ENCODE peak calls at places on chromosomes 5 and 9, in nine cellular contexts. L is stomach, H is sigmoid colon, P is prostate gland, F is transverse colon, W is HepG2, N is upper lobe of left lung, V is breast epithelium, X is HCT116. S is an unnamed sample.

GRCh38 chr9:125521462-125522327 is 185.3 kb downstream of the MAPKAP1 start:
- DNase-seq in L (no peak), H (no peak), P (no peak), F (no peak), W (peak), N (no peak), V (no peak), X (peak), S (no peak)

GRCh38 chr5:113806250-113806649 is 292.8 kb downstream of the YTHDC2 start:
- DNase-seq in L (no peak), H (no peak), P (no peak), F (no peak), W (no peak), N (no peak), V (no peak), X (no peak), S (no peak)

GRCh38 chr9:137405677-137406081 is 17.3 kb downstream of the EXD3 start:
- DNase-seq in L (no peak), H (no peak), P (no peak), F (no peak), W (no peak), N (no peak), V (no peak), X (no peak), S (no peak)

GRCh38 chr5:79621056-79621455 is 8.8 kb downstream of the TENT2 start:
- DNase-seq in L (no peak), H (no peak), P (no peak), F (no peak), W (no peak), N (no peak), V (no peak), X (no peak), S (no peak)

GRCh38 chr5:132294728-132295504 is 722 bp downstream of the SLC22A4 start:
- DNase-seq in L (peak), H (peak), P (peak), F (peak), W (no peak), N (peak), V (peak), X (peak), S (peak)

GRCh38 chr5:43279548-43280274 is 33.5 kb downstream of the HMGCS1 start:
- DNase-seq in L (no peak), H (no peak), P (no peak), F (no peak), W (no peak), N (no peak), V (no peak), X (no peak), S (no peak)

GRCh38 chr5:14574891-14575496 is 6.6 kb upstream of the OTULINL start:
- DNase-seq in L (peak), H (peak), P (no peak), F (peak), W (no peak), N (peak), V (no peak), X (no peak), S (no peak)

GRCh38 chr5:1464096-1464446 is 18.8 kb upstream of the SLC6A3 start:
- DNase-seq in L (no peak), H (no peak), P (no peak), F (no peak), W (no peak), N (peak), V (no peak), X (no peak), S (no peak)

GRCh38 chr5:137636846-137637515 is 98.9 kb downstream of the KLHL3 start:
- DNase-seq in L (no peak), H (no peak), P (no peak), F (no peak), W (no peak), N (no peak), V (no peak), X (no peak), S (no peak)

GRCh38 chr9:116154976-116155699 is 1.5 kb downstream of the PAPPA start:
- DNase-seq in L (no peak), H (no peak), P (no peak), F (no peak), W (no peak), N (no peak), V (no peak), X (no peak), S (no peak)

GRCh38 chr5:76610196-76610595 is 13.0 kb downstream of the F2RL2 start:
- DNase-seq in L (no peak), H (no peak), P (no peak), F (no peak), W (no peak), N (no peak), V (no peak), X (no peak), S (no peak)

GRCh38 chr5:1141827-1142226 is 30.0 kb upstream of the SLC12A7 start:
- DNase-seq in L (no peak), H (no peak), P (no peak), F (no peak), W (no peak), N (no peak), V (no peak), X (no peak), S (no peak)

GRCh38 chr5:95786821-95787408 is 35.6 kb downstream of the GLRX start:
- DNase-seq in L (no peak), H (no peak), P (no peak), F (no peak), W (no peak), N (no peak), V (no peak), X (no peak), S (no peak)

GRCh38 chr5:137753227-137753985 is 757 bp downstream of the HNRNPA0 start:
- DNase-seq in L (peak), H (peak), P (peak), F (peak), W (no peak), N (no peak), V (no peak), X (no peak), S (peak)

GRCh38 chr9:113570749-113571711 is 107.5 kb downstream of the RGS3 start:
- DNase-seq in L (no peak), H (peak), P (no peak), F (peak), W (no peak), N (peak), V (no peak), X (no peak), S (no peak)

GRCh38 chr5:138972836-138973235 is 97.7 kb upstream of the LRRTM2 start:
- DNase-seq in L (no peak), H (no peak), P (no peak), F (no peak), W (no peak), N (no peak), V (no peak), X (no peak), S (no peak)

GRCh38 chr5:153796527-153796926 is 242.2 kb downstream of the FAM114A2 start:
- DNase-seq in L (no peak), H (no peak), P (no peak), F (no peak), W (no peak), N (no peak), V (no peak), X (no peak), S (no peak)

GRCh38 chr5:76403963-76404693 is 1.0 kb downstream of the IQGAP2 start:
- DNase-seq in L (peak), H (peak), P (peak), F (peak), W (peak), N (peak), V (peak), X (no peak), S (peak)

GRCh38 chr5:6710078-6710477 is 3.2 kb upstream of the TENT4A start:
- DNase-seq in L (no peak), H (no peak), P (no peak), F (no peak), W (no peak), N (no peak), V (no peak), X (no peak), S (no peak)

GRCh38 chr5:147481376-147481775 is 28.5 kb downstream of the DPYSL3 start:
- DNase-seq in L (no peak), H (no peak), P (no peak), F (no peak), W (no peak), N (no peak), V (no peak), X (no peak), S (no peak)

GRCh38 chr9:69758001-69758730 is 1.6 kb downstream of the PTAR1 start:
- DNase-seq in L (no peak), H (no peak), P (no peak), F (no peak), W (no peak), N (no peak), V (no peak), X (no peak), S (no peak)

GRCh38 chr9:69193685-69194032 is 19.6 kb downstream of the TJP2 start:
- DNase-seq in L (no peak), H (no peak), P (no peak), F (no peak), W (no peak), N (no peak), V (no peak), X (no peak), S (no peak)

GRCh38 chr9:126436545-126437269 is 110.1 kb downstream of the MVB12B start:
- DNase-seq in L (no peak), H (no peak), P (no peak), F (no peak), W (no peak), N (peak), V (no peak), X (no peak), S (no peak)

GRCh38 chr5:122773615-122774014 is 1.3 kb upstream of the SNX2 start:
- DNase-seq in L (no peak), H (no peak), P (no peak), F (no peak), W (peak), N (peak), V (no peak), X (no peak), S (no peak)

GRCh38 chr5:143812085-143812705 is at the start of gene HMHB1:
- DNase-seq in L (no peak), H (no peak), P (no peak), F (no peak), W (no peak), N (no peak), V (no peak), X (no peak), S (no peak)

GRCh38 chr5:87169300-87169991 is 98.2 kb upstream of the RASA1 start:
- DNase-seq in L (no peak), H (no peak), P (no peak), F (no peak), W (no peak), N (no peak), V (no peak), X (no peak), S (no peak)

GRCh38 chr9:93057703-93058356 is 671 bp upstream of the SUSD3 start:
- DNase-seq in L (no peak), H (no peak), P (no peak), F (no peak), W (no peak), N (no peak), V (no peak), X (no peak), S (peak)

GRCh38 chr9:93059960-93060591 is 1.6 kb downstream of the SUSD3 start:
- DNase-seq in L (no peak), H (no peak), P (no peak), F (no peak), W (no peak), N (no peak), V (no peak), X (no peak), S (no peak)

GRCh38 chr9:93057024-93057702 is 1.3 kb upstream of the SUSD3 start:
- DNase-seq in L (no peak), H (no peak), P (no peak), F (no peak), W (no peak), N (no peak), V (no peak), X (no peak), S (no peak)

GRCh38 chr9:93059097-93059959 is 827 bp downstream of the SUSD3 start:
- DNase-seq in L (peak), H (no peak), P (no peak), F (peak), W (no peak), N (peak), V (no peak), X (no peak), S (peak)

GRCh38 chr9:93058357-93059096 is at the start of gene SUSD3:
- DNase-seq in L (peak), H (peak), P (peak), F (peak), W (peak), N (peak), V (peak), X (peak), S (peak)
- TF ChIP-seq POLR2AphosphoS5 in L (no peak), H (no peak), P (no peak), F (peak), W (no peak), N (no peak), V (no peak), X (peak), S (peak)

GRCh38 chr9:128163027-128163515 is 3.0 kb downstream of the BBLN start:
- DNase-seq in L (no peak), H (no peak), P (no peak), F (no peak), W (no peak), N (no peak), V (no peak), X (no peak), S (peak)

GRCh38 chr9:128163523-128164331 is 3.7 kb downstream of the BBLN start:
- DNase-seq in L (no peak), H (peak), P (no peak), F (no peak), W (no peak), N (no peak), V (no peak), X (no peak), S (peak)

GRCh38 chr9:128164332-128164885 is 4.3 kb downstream of the BBLN start:
- DNase-seq in L (no peak), H (peak), P (no peak), F (no peak), W (no peak), N (no peak), V (no peak), X (no peak), S (no peak)

GRCh38 chr9:128160603-128160987 is 530 bp downstream of the BBLN start:
- DNase-seq in L (no peak), H (no peak), P (no peak), F (peak), W (no peak), N (no peak), V (no peak), X (no peak), S (no peak)

DNA sequence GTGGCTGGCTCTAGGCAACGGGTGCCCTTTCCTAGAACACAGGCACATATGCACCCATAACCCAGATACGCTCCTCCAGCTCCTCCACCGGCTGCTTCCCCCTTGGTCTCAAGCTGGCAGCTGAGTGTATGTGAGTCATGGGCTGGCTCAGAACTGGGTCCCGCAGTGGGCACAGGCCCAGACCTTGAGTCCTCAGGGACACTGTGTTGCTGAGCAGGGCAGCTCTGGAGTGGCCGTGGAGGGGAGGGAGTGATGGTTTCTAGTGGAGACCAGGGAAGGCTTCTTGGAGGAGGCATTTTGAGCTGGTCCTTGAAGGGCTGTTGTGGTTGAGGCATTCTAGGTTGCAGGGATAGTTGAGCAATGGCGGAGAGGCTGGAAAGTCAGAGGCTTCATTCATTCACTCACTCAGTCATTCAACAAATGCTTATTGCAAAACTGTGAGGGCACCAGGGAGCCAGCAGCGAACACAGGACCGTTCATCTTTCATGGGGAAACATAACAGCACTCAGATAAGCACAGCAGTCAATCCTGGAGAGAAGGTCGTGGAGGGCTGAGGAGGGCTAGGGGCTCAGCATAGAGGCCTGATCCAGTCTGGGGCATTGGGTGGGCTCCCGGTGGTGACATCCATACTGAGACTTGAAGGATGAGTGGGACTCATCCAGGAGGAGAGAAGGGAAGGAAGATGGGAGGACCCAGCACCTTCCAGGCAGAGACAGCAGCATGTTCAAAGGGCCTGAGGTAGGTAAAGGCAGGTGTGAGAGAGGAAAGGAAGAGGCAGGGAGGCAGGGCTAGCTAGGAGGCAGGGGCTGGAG is 2.4 kb downstream of the BBLN start:
- DNase-seq in L (no peak), H (no peak), P (no peak), F (no peak), W (no peak), N (no peak), V (no peak), X (no peak), S (peak)
- TF ChIP-seq POLR2A in L (no peak), H (no peak), P (no peak), F (no peak), W (no peak), N (no peak), V (no peak), X (no peak), S (no peak)

GRCh38 chr5:164073013-164073535 is 567.7 kb downstream of the MAT2B start:
- DNase-seq in L (no peak), H (no peak), P (no peak), F (no peak), W (no peak), N (no peak), V (no peak), X (no peak), S (no peak)
- TF ChIP-seq CTCF in L (no peak), H (no peak), P (no peak), F (no peak), W (no peak), N (no peak), V (no peak), X (no peak), S (no peak)

GRCh38 chr9:84385357-84386040 is 44.9 kb upstream of the SLC28A3 start:
- DNase-seq in L (no peak), H (no peak), P (no peak), F (no peak), W (no peak), N (no peak), V (no peak), X (no peak), S (no peak)
- TF ChIP-seq POLR2AphosphoS5 in L (no peak), H (no peak), P (no peak), F (no peak), W (no peak), N (no peak), V (no peak), X (no peak), S (no peak)

GRCh38 chr5:150781706-150782614 is 3.4 kb downstream of the SMIM3 start:
- DNase-seq in L (peak), H (peak), P (peak), F (peak), W (peak), N (no peak), V (no peak), X (no peak), S (no peak)
- TF ChIP-seq POLR2A in L (no peak), H (no peak), P (no peak), F (peak), W (peak), N (no peak), V (no peak), X (no peak), S (no peak)

DNA sequence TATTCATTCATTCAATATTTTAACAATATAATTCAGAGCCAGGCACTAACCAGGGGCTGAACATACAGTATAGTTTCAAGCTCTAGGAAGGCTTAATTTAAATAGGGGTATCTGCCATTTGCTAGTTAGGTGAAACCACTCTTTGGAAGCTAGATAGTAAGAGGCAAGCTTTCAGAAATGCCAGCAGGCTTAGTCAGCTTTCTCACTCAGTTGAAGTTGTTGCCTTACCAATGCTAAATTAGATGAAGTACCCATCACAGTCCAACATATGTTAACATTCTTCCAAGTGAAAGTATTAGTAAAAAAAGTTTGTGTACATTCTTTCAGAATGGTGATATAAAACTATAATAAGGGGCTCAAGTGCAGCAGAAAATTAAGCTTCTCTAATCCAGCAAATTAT is 215.0 kb downstream of the CNTLN start:
- DNase-seq in L (no peak), H (no peak), P (no peak), F (no peak), W (no peak), N (no peak), V (no peak), X (no peak), S (no peak)
- TF ChIP-seq CTCF in L (no peak), H (no peak), P (no peak), F (no peak), W (no peak), N (no peak), V (no peak), X (no peak), S (no peak)

DNA sequence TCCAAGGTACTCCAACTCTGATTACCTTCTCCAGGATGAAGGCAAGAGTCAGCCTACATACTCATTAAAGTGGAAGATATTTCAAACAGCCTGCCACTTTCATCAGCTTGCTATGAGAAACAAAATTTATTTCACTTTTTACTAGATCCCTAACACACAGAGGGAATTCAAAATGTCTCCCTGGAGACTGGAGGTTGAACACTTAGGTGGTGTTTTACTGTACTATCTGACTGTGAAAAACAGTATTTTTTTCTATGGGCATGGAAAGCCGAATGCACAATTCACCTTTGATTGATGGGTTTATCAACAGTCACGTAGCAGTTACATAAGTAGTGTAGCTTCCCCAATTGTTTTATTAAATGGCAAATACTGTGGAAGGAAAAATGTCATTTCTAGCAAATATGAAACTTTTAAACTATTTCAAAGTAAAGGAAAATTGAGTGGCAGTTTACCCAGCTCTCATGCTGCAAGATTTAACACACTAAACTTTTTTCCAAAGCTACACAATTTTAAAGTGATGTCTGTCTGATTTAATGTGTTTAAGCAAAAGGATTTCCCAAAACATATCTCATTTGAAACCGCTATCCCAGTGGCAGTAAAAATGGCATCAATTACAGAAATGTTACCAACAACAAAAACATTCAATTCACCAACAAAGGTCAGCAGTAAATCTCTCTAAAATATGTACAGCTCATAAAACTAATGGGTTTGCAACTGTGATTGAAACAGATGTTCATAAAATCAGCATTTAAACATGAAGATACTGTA is 125.0 kb upstream of the TLE4 start:
- DNase-seq in L (no peak), H (no peak), P (no peak), F (no peak), W (no peak), N (no peak), V (no peak), X (no peak), S (no peak)
- TF ChIP-seq POLR2AphosphoS5 in L (no peak), H (no peak), P (no peak), F (no peak), W (no peak), N (no peak), V (no peak), X (no peak), S (no peak)